ENCODE peak calls at places on chromosome 6, in ten cellular contexts. E, V, S, A, P, J, M, N, I and X are unnamed samples. For H3K4me1, the result is how much of the 10 kb centered on the place peaks cover.

GRCh38 chr6:126826315-126826714 is 292.2 kb upstream of the RSPO3 start:
- DNase-seq in E (no peak), V (no peak), S (no peak), A (no peak), P (no peak), J (peak), M (no peak), N (no peak), I (no peak), X (no peak)

GRCh38 chr6:25370175-25371036 is 91.2 kb downstream of the CARMIL1 start:
- DNase-seq in E (no peak), V (no peak), S (no peak), A (no peak), P (no peak), J (no peak), M (no peak), N (no peak), I (no peak), X (no peak)

GRCh38 chr6:107491791-107492674 is 2.1 kb downstream of the SOBP start:
- DNase-seq in E (no peak), V (peak), S (peak), A (no peak), P (peak), J (peak), M (no peak), N (no peak), I (no peak), X (no peak)

GRCh38 chr6:133362813-133363212 is 121.7 kb downstream of the EYA4 start:
- DNase-seq in E (no peak), V (no peak), S (no peak), A (no peak), P (no peak), J (no peak), M (no peak), N (no peak), I (peak), X (no peak)

GRCh38 chr6:131916847-131917246 is 34.3 kb downstream of the CCN2 start:
- DNase-seq in E (no peak), V (no peak), S (no peak), A (no peak), P (no peak), J (no peak), M (no peak), N (no peak), I (no peak), X (no peak)

GRCh38 chr6:137995371-137995770 is 111.8 kb downstream of the PERP start:
- DNase-seq in E (no peak), V (no peak), S (no peak), A (no peak), P (no peak), J (no peak), M (no peak), N (no peak), I (no peak), X (no peak)

GRCh38 chr6:99276747-99277146 is 72.7 kb downstream of the FAXC start:
- DNase-seq in E (no peak), V (no peak), S (no peak), A (no peak), P (no peak), J (peak), M (no peak), N (no peak), I (no peak), X (no peak)

GRCh38 chr6:122730775-122731386 is 48.6 kb upstream of the FABP7 start:
- DNase-seq in E (no peak), V (no peak), S (no peak), A (no peak), P (no peak), J (peak), M (no peak), N (peak), I (peak), X (no peak)

GRCh38 chr6:161265554-161265953 is 8.3 kb downstream of the AGPAT4 start:
- DNase-seq in E (no peak), V (no peak), S (no peak), A (no peak), P (no peak), J (no peak), M (no peak), N (no peak), I (no peak), X (no peak)

GRCh38 chr6:81436990-81437389 is 315.5 kb downstream of the TENT5A start:
- DNase-seq in E (no peak), V (no peak), S (no peak), A (no peak), P (no peak), J (no peak), M (no peak), N (no peak), I (no peak), X (no peak)

GRCh38 chr6:28586273-28586672 is 60.6 kb downstream of the GPX5 start:
- DNase-seq in E (no peak), V (no peak), S (no peak), A (no peak), P (no peak), J (no peak), M (no peak), N (no peak), I (no peak), X (no peak)
- H3K4me3 ChIP-seq in E (no peak), V (peak), S (peak), A (peak), P (peak), J (no peak), M (no peak), N (peak), I (peak), X (no peak)

GRCh38 chr6:17968081-17968518 is 19.3 kb downstream of the KIF13A start:
- DNase-seq in E (no peak), V (no peak), S (no peak), A (no peak), P (no peak), J (peak), M (no peak), N (no peak), I (no peak), X (no peak)
- H3K4me1 ChIP-seq in E (under half), V (half or more), S (half or more), A (under half), P (half or more), J (under half), M (under half), N (under half), I (under half), X (under half)

DNA sequence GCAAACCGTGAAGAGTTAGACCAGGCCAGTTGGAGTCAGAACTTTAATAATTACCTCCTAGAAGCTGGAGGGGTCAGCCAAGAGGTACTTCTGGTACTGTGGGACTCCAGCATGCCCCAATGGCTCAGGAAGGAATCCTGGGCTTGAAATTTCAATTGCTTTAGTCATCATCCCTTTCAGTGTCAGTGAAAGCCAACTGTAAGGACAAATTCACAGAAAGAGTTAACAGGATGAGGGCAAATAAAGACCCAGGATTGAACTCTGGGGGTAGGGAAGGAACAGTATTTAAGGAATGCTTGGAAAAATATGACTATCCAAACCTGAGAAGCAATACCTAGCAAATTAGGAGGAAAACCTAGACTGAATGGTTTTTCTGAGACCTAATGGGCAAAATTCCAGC is 735.1 kb upstream of the MARCKS start:
- DNase-seq in E (no peak), V (no peak), S (no peak), A (no peak), P (peak), J (peak), M (no peak), N (peak), I (peak), X (no peak)
- H3K4me3 ChIP-seq in E (no peak), V (no peak), S (no peak), A (no peak), P (no peak), J (no peak), M (no peak), N (no peak), I (no peak), X (no peak)

GRCh38 chr6:3871939-3872338 is 22.8 kb downstream of the FAM50B start:
- DNase-seq in E (no peak), V (no peak), S (no peak), A (peak), P (no peak), J (no peak), M (no peak), N (no peak), I (no peak), X (no peak)
- H3K4me1 ChIP-seq in E (under half), V (under half), S (under half), A (under half), P (under half), J (under half), M (under half), N (under half), I (under half), X (under half)

GRCh38 chr6:111423960-111424846 is 58.8 kb downstream of the REV3L start:
- DNase-seq in E (no peak), V (peak), S (no peak), A (no peak), P (peak), J (peak), M (no peak), N (peak), I (peak), X (peak)
- H3K4me3 ChIP-seq in E (no peak), V (no peak), S (no peak), A (no peak), P (no peak), J (no peak), M (no peak), N (no peak), I (no peak), X (no peak)

GRCh38 chr6:42101186-42101657 is 41.2 kb downstream of the C6orf132 start:
- DNase-seq in E (no peak), V (no peak), S (peak), A (no peak), P (no peak), J (peak), M (no peak), N (no peak), I (no peak), X (no peak)
- H3K4me1 ChIP-seq in E (under half), V (under half), S (under half), A (half or more), P (under half), J (under half), M (under half), N (under half), I (under half), X (under half)

DNA sequence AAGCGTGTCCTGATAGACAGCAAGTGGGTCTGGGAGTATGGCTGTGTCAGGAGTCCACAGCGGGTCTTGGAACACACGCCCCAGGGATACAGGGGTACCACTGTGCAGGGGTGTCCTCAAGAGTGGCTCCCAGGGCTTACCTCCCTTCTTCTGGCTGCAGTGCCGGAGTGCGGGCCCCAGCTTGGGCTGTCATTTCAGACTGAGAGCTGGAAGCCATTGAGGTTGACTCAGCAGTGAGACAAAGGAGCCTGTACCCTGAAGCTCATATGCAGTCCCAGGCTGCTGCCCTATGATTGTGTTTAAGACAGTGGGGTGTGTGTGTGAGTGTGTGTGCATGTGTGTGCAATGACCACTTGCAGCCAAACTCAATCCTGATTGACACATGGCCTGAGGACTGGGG is 167.7 kb upstream of the AFDN start:
- DNase-seq in E (no peak), V (no peak), S (no peak), A (no peak), P (no peak), J (no peak), M (no peak), N (no peak), I (no peak), X (no peak)
- H3K4me3 ChIP-seq in E (no peak), V (no peak), S (no peak), A (no peak), P (no peak), J (no peak), M (no peak), N (no peak), I (no peak), X (no peak)

GRCh38 chr6:27268803-27269202 is 21.3 kb downstream of the PRSS16 start:
- DNase-seq in E (no peak), V (no peak), S (no peak), A (no peak), P (no peak), J (no peak), M (no peak), N (no peak), I (no peak), X (no peak)

GRCh38 chr6:27260339-27260738 is 12.8 kb downstream of the PRSS16 start:
- DNase-seq in E (no peak), V (no peak), S (no peak), A (no peak), P (no peak), J (no peak), M (no peak), N (no peak), I (no peak), X (no peak)

GRCh38 chr6:27267865-27268444 is 20.5 kb downstream of the PRSS16 start:
- DNase-seq in E (no peak), V (no peak), S (no peak), A (no peak), P (no peak), J (no peak), M (no peak), N (no peak), I (no peak), X (no peak)

GRCh38 chr6:27260836-27261375 is 13.4 kb downstream of the PRSS16 start:
- DNase-seq in E (no peak), V (no peak), S (no peak), A (no peak), P (no peak), J (no peak), M (no peak), N (no peak), I (no peak), X (no peak)

GRCh38 chr6:27263886-27264285 is 16.4 kb downstream of the PRSS16 start:
- DNase-seq in E (no peak), V (no peak), S (no peak), A (no peak), P (no peak), J (no peak), M (no peak), N (no peak), I (no peak), X (no peak)
- H3K4me1 ChIP-seq in E (under half), V (under half), S (under half), A (under half), P (under half), J (under half), M (under half), N (under half), I (under half), X (under half)